ENCODE peak calls at places on chromosomes 6 and 20, in five cellular contexts. I, N, G, P and M are unnamed samples.
A peak's percentile ranks its signal among the peaks of the same experiment; 100 is the strongest.

GRCh38 chr20:58650181-58650775 is 805 bp upstream of the STX16 start:
- DNase-seq in I (no peak), N (no peak), G (no peak), P (peak; percentile 40), M (no peak)

GRCh38 chr6:35678021-35678654 is 10.6 kb downstream of the FKBP5 start:
- DNase-seq in I (no peak), N (no peak), G (no peak), P (no peak), M (no peak)

GRCh38 chr6:167325766-167326165 is 880 bp downstream of the TTLL2 start:
- DNase-seq in I (no peak), N (no peak), G (no peak), P (no peak), M (no peak)

GRCh38 chr6:163958646-163959045 is 544.1 kb downstream of the QKI start:
- DNase-seq in I (no peak), N (no peak), G (no peak), P (no peak), M (no peak)

GRCh38 chr6:169905041-169905807 is 153.8 kb downstream of the ERMARD start:
- DNase-seq in I (no peak), N (no peak), G (no peak), P (no peak), M (no peak)

GRCh38 chr6:169984181-169985120 is 233.0 kb downstream of the ERMARD start:
- DNase-seq in I (no peak), N (no peak), G (no peak), P (no peak), M (no peak)

GRCh38 chr6:7587631-7588100 is 2.3 kb upstream of the SNRNP48 start:
- DNase-seq in I (no peak), N (no peak), G (no peak), P (no peak), M (no peak)

GRCh38 chr6:26576929-26577719 is 19.6 kb upstream of the ABT1 start:
- DNase-seq in I (peak; percentile 78), N (peak; percentile 68), G (no peak), P (peak; percentile 76), M (no peak)

GRCh38 chr6:1336246-1336843 is 24.4 kb downstream of the FOXQ1 start:
- DNase-seq in I (no peak), N (no peak), G (no peak), P (no peak), M (no peak)

GRCh38 chr6:170206931-170207431 is 83.9 kb downstream of the DLL1 start:
- DNase-seq in I (no peak), N (no peak), G (no peak), P (no peak), M (no peak)

GRCh38 chr6:52418606-52419005 is 1.5 kb upstream of the EFHC1 start:
- DNase-seq in I (no peak), N (no peak), G (no peak), P (no peak), M (no peak)

GRCh38 chr20:58043122-58043865 is 185.2 kb downstream of the ANKRD60 start:
- DNase-seq in I (no peak), N (no peak), G (no peak), P (no peak), M (no peak)